ENCODE peak calls at places on chromosomes 1 and 21, in six cellular contexts. G is pulmonary artery endothelial cell, K is SJSA1, T is NCI-H1105, Z is left cardiac atrium, Q is RPMI8226. D is an unnamed sample.

GRCh38 chr1:12316331-12316730 is 86.5 kb downstream of the VPS13D start:
- DNase-seq in G (no peak), Q (no peak), K (no peak), Z (no peak), T (no peak), D (peak)

GRCh38 chr1:92960395-92961130 is 699 bp downstream of the DIPK1A start:
- DNase-seq in G (peak), Q (peak), K (peak), T (peak), Z (peak), D (peak)

GRCh38 chr1:225347123-225347683 is 80.6 kb downstream of the LBR start:
- DNase-seq in K (no peak), T (no peak), Q (no peak), G (no peak), Z (no peak), D (no peak)

GRCh38 chr21:41965447-41966340 is 11.9 kb upstream of the C2CD2 start:
- DNase-seq in K (no peak), Q (no peak), G (no peak), T (no peak), Z (no peak), D (no peak)

GRCh38 chr1:2115922-2116341 is 65.7 kb downstream of the PRKCZ start:
- DNase-seq in G (no peak), Q (no peak), Z (peak), K (no peak), T (no peak), D (no peak)

GRCh38 chr1:162206749-162207635 is 137.5 kb downstream of the NOS1AP start:
- DNase-seq in Q (no peak), G (no peak), Z (peak), K (no peak), T (peak), D (no peak)

GRCh38 chr1:14511281-14511680 is 87.2 kb upstream of the KAZN start:
- DNase-seq in T (no peak), Q (no peak), Z (no peak), G (no peak), K (no peak), D (no peak)

GRCh38 chr1:44784094-44785026 is 3.6 kb downstream of the BEST4 start:
- DNase-seq in K (no peak), Q (no peak), T (no peak), Z (peak), G (no peak), D (no peak)

GRCh38 chr1:110338200-110339039 is 757 bp upstream of the RBM15 start:
- DNase-seq in K (peak), Q (peak), G (peak), Z (peak), T (peak), D (peak)

GRCh38 chr1:227939791-227940771 is 7.7 kb downstream of the WNT9A start:
- DNase-seq in Q (peak), T (no peak), K (no peak), Z (no peak), G (no peak), D (no peak)

D was measured in stromal cell of bone marrow.